ENCODE peak calls at places on chromosomes 4 and X, in ten cellular contexts. One of them, this sample, is unnamed.

GRCh38 chrX:47321386-47321785 is 49.0 kb upstream of the ZNF157 start:
- DNase-seq in uterus: peak; percentile 74
- DNase-seq in pancreas: peak; percentile 35
- DNase-seq in MM.1S: no peak
- DNase-seq in adrenal gland: peak; percentile 80
- DNase-seq in breast epithelium: no peak
- DNase-seq in caudate nucleus: no peak
- DNase-seq in tibial artery: peak; percentile 66
- DNase-seq in foreskin keratinocyte: peak; percentile 41
- DNase-seq in AG04450: no peak
- DNase-seq in this sample: peak; percentile 11

GRCh38 chrX:132292753-132293152 is 73.5 kb upstream of the RAP2C start:
- DNase-seq in uterus: peak; percentile 19
- DNase-seq in pancreas: no peak
- DNase-seq in MM.1S: peak; percentile 74
- DNase-seq in adrenal gland: peak; percentile 50
- DNase-seq in breast epithelium: no peak
- DNase-seq in caudate nucleus: no peak
- DNase-seq in tibial artery: no peak
- DNase-seq in foreskin keratinocyte: peak; percentile 28
- DNase-seq in AG04450: peak; percentile 15
- DNase-seq in this sample: peak; percentile 36

GRCh38 chr4:163191999-163192398 is 25.3 kb upstream of the NAF1 start:
- DNase-seq in uterus: no peak
- DNase-seq in pancreas: no peak
- DNase-seq in MM.1S: peak; percentile 28
- DNase-seq in adrenal gland: no peak
- DNase-seq in breast epithelium: no peak
- DNase-seq in caudate nucleus: no peak
- DNase-seq in tibial artery: no peak
- DNase-seq in foreskin keratinocyte: no peak
- DNase-seq in AG04450: no peak
- DNase-seq in this sample: no peak

GRCh38 chr4:120722655-120723054 is 199.9 kb downstream of the PRDM5 start:
- DNase-seq in uterus: no peak
- DNase-seq in pancreas: no peak
- DNase-seq in MM.1S: no peak
- DNase-seq in adrenal gland: no peak
- DNase-seq in breast epithelium: no peak
- DNase-seq in caudate nucleus: no peak
- DNase-seq in tibial artery: no peak
- DNase-seq in foreskin keratinocyte: no peak
- DNase-seq in AG04450: no peak
- DNase-seq in this sample: no peak

GRCh38 chrX:154546354-154547244 is at the start of gene G6PD:
- DNase-seq in uterus: no peak
- DNase-seq in pancreas: peak; percentile 69
- DNase-seq in MM.1S: peak; percentile 72
- DNase-seq in adrenal gland: peak; percentile 80
- DNase-seq in breast epithelium: peak; percentile 70
- DNase-seq in caudate nucleus: no peak
- DNase-seq in tibial artery: no peak
- DNase-seq in foreskin keratinocyte: peak; percentile 22
- DNase-seq in AG04450: no peak
- DNase-seq in this sample: peak; percentile 51

GRCh38 chr4:184506527-184507121 is 32.3 kb upstream of the IRF2 start:
- DNase-seq in uterus: no peak
- DNase-seq in pancreas: no peak
- DNase-seq in MM.1S: peak; percentile 87
- DNase-seq in adrenal gland: no peak
- DNase-seq in breast epithelium: no peak
- DNase-seq in caudate nucleus: no peak
- DNase-seq in tibial artery: no peak
- DNase-seq in foreskin keratinocyte: no peak
- DNase-seq in AG04450: no peak
- DNase-seq in this sample: no peak

GRCh38 chrX:41397228-41397627 is 49.9 kb upstream of the NYX start:
- DNase-seq in uterus: no peak
- DNase-seq in pancreas: no peak
- DNase-seq in MM.1S: no peak
- DNase-seq in adrenal gland: no peak
- DNase-seq in breast epithelium: no peak
- DNase-seq in caudate nucleus: no peak
- DNase-seq in tibial artery: no peak
- DNase-seq in foreskin keratinocyte: no peak
- DNase-seq in AG04450: no peak
- DNase-seq in this sample: no peak

GRCh38 chr4:36165256-36166005 is 78.9 kb downstream of the ARAP2 start:
- DNase-seq in uterus: no peak
- DNase-seq in pancreas: peak; percentile 5
- DNase-seq in MM.1S: no peak
- DNase-seq in adrenal gland: no peak
- DNase-seq in breast epithelium: no peak
- DNase-seq in caudate nucleus: no peak
- DNase-seq in tibial artery: no peak
- DNase-seq in foreskin keratinocyte: peak; percentile 36
- DNase-seq in AG04450: no peak
- DNase-seq in this sample: no peak

GRCh38 chr4:41256740-41257256 is at the start of gene UCHL1:
- DNase-seq in uterus: peak; percentile 22
- DNase-seq in pancreas: no peak
- DNase-seq in MM.1S: peak; percentile 91
- DNase-seq in adrenal gland: peak; percentile 90
- DNase-seq in breast epithelium: no peak
- DNase-seq in caudate nucleus: no peak
- DNase-seq in tibial artery: peak; percentile 65
- DNase-seq in foreskin keratinocyte: no peak
- DNase-seq in AG04450: peak; percentile 91
- DNase-seq in this sample: peak; percentile 11

GRCh38 chr4:15150636-15151432 is 148.6 kb downstream of the CPEB2 start:
- DNase-seq in uterus: no peak
- DNase-seq in pancreas: no peak
- DNase-seq in MM.1S: no peak
- DNase-seq in adrenal gland: no peak
- DNase-seq in breast epithelium: no peak
- DNase-seq in caudate nucleus: no peak
- DNase-seq in tibial artery: no peak
- DNase-seq in foreskin keratinocyte: no peak
- DNase-seq in AG04450: no peak
- DNase-seq in this sample: no peak

GRCh38 chr4:111454961-111455360 is 690.3 kb upstream of the FAM241A start:
- DNase-seq in uterus: no peak
- DNase-seq in pancreas: no peak
- DNase-seq in MM.1S: no peak
- DNase-seq in adrenal gland: no peak
- DNase-seq in breast epithelium: no peak
- DNase-seq in caudate nucleus: no peak
- DNase-seq in tibial artery: no peak
- DNase-seq in foreskin keratinocyte: no peak
- DNase-seq in AG04450: no peak
- DNase-seq in this sample: no peak

GRCh38 chr4:51995647-51996046 is 24.5 kb downstream of the LRRC66 start:
- DNase-seq in uterus: no peak
- DNase-seq in pancreas: no peak
- DNase-seq in MM.1S: no peak
- DNase-seq in adrenal gland: no peak
- DNase-seq in breast epithelium: no peak
- DNase-seq in caudate nucleus: no peak
- DNase-seq in tibial artery: no peak
- DNase-seq in foreskin keratinocyte: no peak
- DNase-seq in AG04450: no peak
- DNase-seq in this sample: no peak

GRCh38 chrX:56788717-56789122 is 59.7 kb downstream of the NBDY start:
- DNase-seq in uterus: peak; percentile 81
- DNase-seq in pancreas: no peak
- DNase-seq in MM.1S: peak; percentile 67
- DNase-seq in adrenal gland: no peak
- DNase-seq in breast epithelium: no peak
- DNase-seq in caudate nucleus: no peak
- DNase-seq in tibial artery: no peak
- DNase-seq in foreskin keratinocyte: no peak
- DNase-seq in AG04450: no peak
- DNase-seq in this sample: no peak

GRCh38 chr4:150033109-150033508 is 45.1 kb upstream of the DCLK2 start:
- DNase-seq in uterus: no peak
- DNase-seq in pancreas: no peak
- DNase-seq in MM.1S: no peak
- DNase-seq in adrenal gland: no peak
- DNase-seq in breast epithelium: no peak
- DNase-seq in caudate nucleus: no peak
- DNase-seq in tibial artery: no peak
- DNase-seq in foreskin keratinocyte: no peak
- DNase-seq in AG04450: no peak
- DNase-seq in this sample: no peak

GRCh38 chr4:68984947-68985346 is 33.3 kb upstream of the UGT2A3 start:
- DNase-seq in uterus: no peak
- DNase-seq in pancreas: no peak
- DNase-seq in MM.1S: no peak
- DNase-seq in adrenal gland: no peak
- DNase-seq in breast epithelium: no peak
- DNase-seq in caudate nucleus: no peak
- DNase-seq in tibial artery: no peak
- DNase-seq in foreskin keratinocyte: no peak
- DNase-seq in AG04450: no peak
- DNase-seq in this sample: no peak

GRCh38 chr4:153792007-153792892 is 3.4 kb upstream of the SFRP2 start:
- DNase-seq in uterus: peak; percentile 41
- DNase-seq in pancreas: peak; percentile 23
- DNase-seq in MM.1S: no peak
- DNase-seq in adrenal gland: peak; percentile 62
- DNase-seq in breast epithelium: no peak
- DNase-seq in caudate nucleus: no peak
- DNase-seq in tibial artery: peak; percentile 77
- DNase-seq in foreskin keratinocyte: peak; percentile 56
- DNase-seq in AG04450: no peak
- DNase-seq in this sample: no peak

DNA sequence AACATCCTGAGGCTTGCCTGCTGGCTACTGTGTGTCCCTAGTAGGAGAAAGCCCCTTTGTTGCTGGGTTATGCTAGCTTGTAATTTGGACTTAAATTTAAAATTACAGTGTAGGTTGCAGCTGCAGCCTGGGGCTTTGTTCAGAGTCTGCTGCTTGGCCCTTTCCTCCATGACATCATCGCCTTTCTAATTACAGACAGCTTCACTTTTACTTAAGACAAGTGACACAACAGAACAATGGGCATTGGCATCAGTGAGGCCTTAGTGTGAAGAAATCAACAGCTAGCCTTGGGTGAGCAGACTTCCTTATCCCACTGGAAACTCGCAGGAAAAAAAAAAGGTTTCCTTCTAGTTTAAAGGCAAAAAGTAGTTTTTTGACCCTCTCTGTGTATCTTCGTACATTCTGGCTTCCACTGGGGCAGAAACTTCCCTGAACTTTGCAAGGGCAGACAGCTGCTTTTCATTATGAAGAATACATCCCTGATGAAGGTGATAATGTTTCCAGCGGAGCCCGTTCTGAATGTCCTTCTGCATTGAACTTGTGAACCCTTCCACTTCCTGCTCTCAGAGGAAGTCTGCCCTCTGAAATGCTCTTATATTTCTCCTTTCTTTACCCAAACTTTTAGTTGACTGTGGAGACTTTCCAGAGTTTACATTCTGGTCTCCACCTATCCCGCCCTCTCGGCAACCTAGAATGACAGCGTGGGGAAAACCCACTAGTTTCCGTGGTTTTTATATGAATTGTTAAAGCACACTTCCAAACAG is 123.2 kb upstream of the FAM9C start:
- DNase-seq in uterus: no peak
- DNase-seq in pancreas: no peak
- DNase-seq in MM.1S: no peak
- DNase-seq in adrenal gland: peak; percentile 48
- DNase-seq in breast epithelium: no peak
- DNase-seq in caudate nucleus: no peak
- DNase-seq in tibial artery: no peak
- DNase-seq in foreskin keratinocyte: no peak
- DNase-seq in AG04450: no peak
- DNase-seq in this sample: no peak
- H3K27ac ChIP-seq in uterus: peak overlapping the region; percentile 75
- H3K27ac ChIP-seq in pancreas: no peak overlapping the region
- H3K27ac ChIP-seq in MM.1S: no peak overlapping the region
- H3K27ac ChIP-seq in adrenal gland: no peak overlapping the region
- H3K27ac ChIP-seq in breast epithelium: peak overlapping the region; percentile 73
- H3K27ac ChIP-seq in caudate nucleus: peak overlapping the region; percentile 62
- H3K27ac ChIP-seq in tibial artery: peak overlapping the region; percentile 33
- H3K27ac ChIP-seq in foreskin keratinocyte: no peak overlapping the region
- H3K27ac ChIP-seq in AG04450: no peak overlapping the region
- H3K27ac ChIP-seq in this sample: peak overlapping the region; percentile 34

GRCh38 chrX:118530537-118530936 is 34.9 kb downstream of the DOCK11 start:
- DNase-seq in uterus: no peak
- DNase-seq in pancreas: no peak
- DNase-seq in MM.1S: no peak
- DNase-seq in adrenal gland: no peak
- DNase-seq in breast epithelium: no peak
- DNase-seq in caudate nucleus: no peak
- DNase-seq in tibial artery: no peak
- DNase-seq in foreskin keratinocyte: no peak
- DNase-seq in AG04450: no peak
- DNase-seq in this sample: no peak
- H3K27ac ChIP-seq in uterus: no peak overlapping the region
- H3K27ac ChIP-seq in pancreas: no peak overlapping the region
- H3K27ac ChIP-seq in MM.1S: no peak overlapping the region
- H3K27ac ChIP-seq in adrenal gland: no peak overlapping the region
- H3K27ac ChIP-seq in breast epithelium: no peak overlapping the region
- H3K27ac ChIP-seq in caudate nucleus: no peak overlapping the region
- H3K27ac ChIP-seq in tibial artery: no peak overlapping the region
- H3K27ac ChIP-seq in foreskin keratinocyte: no peak overlapping the region
- H3K27ac ChIP-seq in AG04450: no peak overlapping the region
- H3K27ac ChIP-seq in this sample: no peak overlapping the region

DNA sequence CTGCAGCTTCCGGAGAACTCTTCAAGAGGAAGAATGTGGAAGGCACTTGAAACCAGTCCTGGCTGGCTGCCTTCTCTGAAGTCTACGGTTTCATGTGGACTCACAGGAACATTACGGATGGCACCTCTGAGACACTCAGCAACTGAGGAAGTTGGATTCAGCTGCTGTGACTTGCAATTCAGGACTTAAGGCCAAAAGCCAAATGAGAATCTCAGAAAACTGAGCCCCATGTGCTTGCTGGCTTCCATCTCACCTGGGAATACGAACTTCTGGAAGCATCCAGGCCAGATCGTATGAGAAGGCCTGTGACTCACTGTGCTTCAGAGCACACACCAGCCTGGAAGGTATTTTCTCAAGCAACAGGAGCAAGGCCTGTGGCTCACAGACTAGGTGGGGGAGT is 107.8 kb upstream of the GPC4 start:
- DNase-seq in uterus: no peak
- DNase-seq in pancreas: no peak
- DNase-seq in MM.1S: no peak
- DNase-seq in adrenal gland: no peak
- DNase-seq in breast epithelium: no peak
- DNase-seq in caudate nucleus: no peak
- DNase-seq in tibial artery: no peak
- DNase-seq in foreskin keratinocyte: peak; percentile 82
- DNase-seq in AG04450: no peak
- DNase-seq in this sample: no peak
- H3K27ac ChIP-seq in uterus: no peak overlapping the region
- H3K27ac ChIP-seq in pancreas: no peak overlapping the region
- H3K27ac ChIP-seq in MM.1S: no peak overlapping the region
- H3K27ac ChIP-seq in adrenal gland: no peak overlapping the region
- H3K27ac ChIP-seq in breast epithelium: no peak overlapping the region
- H3K27ac ChIP-seq in caudate nucleus: no peak overlapping the region
- H3K27ac ChIP-seq in tibial artery: no peak overlapping the region
- H3K27ac ChIP-seq in foreskin keratinocyte: no peak overlapping the region
- H3K27ac ChIP-seq in AG04450: no peak overlapping the region
- H3K27ac ChIP-seq in this sample: no peak overlapping the region

GRCh38 chr4:3220586-3221494 is 28.1 kb upstream of the MSANTD1 start:
- DNase-seq in uterus: no peak
- DNase-seq in pancreas: no peak
- DNase-seq in MM.1S: no peak
- DNase-seq in adrenal gland: no peak
- DNase-seq in breast epithelium: no peak
- DNase-seq in caudate nucleus: no peak
- DNase-seq in tibial artery: peak; percentile 40
- DNase-seq in foreskin keratinocyte: no peak
- DNase-seq in AG04450: no peak
- DNase-seq in this sample: no peak
- H3K27ac ChIP-seq in uterus: no peak overlapping the region
- H3K27ac ChIP-seq in pancreas: no peak overlapping the region
- H3K27ac ChIP-seq in MM.1S: no peak overlapping the region
- H3K27ac ChIP-seq in adrenal gland: no peak overlapping the region
- H3K27ac ChIP-seq in breast epithelium: no peak overlapping the region
- H3K27ac ChIP-seq in caudate nucleus: no peak overlapping the region
- H3K27ac ChIP-seq in tibial artery: no peak overlapping the region
- H3K27ac ChIP-seq in foreskin keratinocyte: no peak overlapping the region
- H3K27ac ChIP-seq in AG04450: no peak overlapping the region
- H3K27ac ChIP-seq in this sample: no peak overlapping the region